ENCODE peak calls at places on chromosomes 16 and 17, in ten cellular contexts. S is tibial artery; C is upper lobe of right lung; V is AG04449; A is CD8-positive, alpha-beta memory T cell; F is AG04450; W is pancreas; N is choroid plexus epithelial cell; U is mesenchymal stem cell; M is endodermal cell. L is an unnamed sample.

GRCh38 chr17:17358060-17358751 is 55.0 kb downstream of the NT5M start:
- DNase-seq in S (no peak), C (peak), V (no peak), A (no peak), F (no peak), W (no peak), N (no peak), U (no peak), M (peak), L (no peak)

GRCh38 chr16:70638814-70639792 is 7.3 kb upstream of the IL34 start:
- DNase-seq in S (no peak), C (no peak), V (no peak), A (no peak), F (peak), W (no peak), N (peak), U (peak), M (peak), L (peak)

GRCh38 chr16:58678716-58679115 is 5.9 kb downstream of the SLC38A7 start:
- DNase-seq in S (no peak), C (no peak), V (no peak), A (no peak), F (no peak), W (no peak), N (no peak), U (no peak), M (no peak), L (no peak)

GRCh38 chr16:22787456-22788189 is 26.3 kb upstream of the HS3ST2 start:
- DNase-seq in S (no peak), C (no peak), V (peak), A (no peak), F (no peak), W (no peak), N (no peak), U (no peak), M (no peak), L (peak)

GRCh38 chr17:27473748-27474609 is 17.7 kb downstream of the KSR1 start:
- DNase-seq in S (no peak), C (peak), V (no peak), A (peak), F (no peak), W (no peak), N (peak), U (peak), M (no peak), L (no peak)

GRCh38 chr16:10982430-10983174 is 38.2 kb downstream of the CLEC16A start:
- DNase-seq in S (peak), C (no peak), V (no peak), A (no peak), F (no peak), W (no peak), N (no peak), U (peak), M (no peak), L (no peak)

GRCh38 chr17:63455417-63455816 is 9.3 kb upstream of the CYB561 start:
- DNase-seq in S (no peak), C (no peak), V (no peak), A (no peak), F (no peak), W (no peak), N (no peak), U (no peak), M (no peak), L (no peak)

GRCh38 chr16:62068747-62069146 is 32.5 kb upstream of the CDH8 start:
- DNase-seq in S (no peak), C (no peak), V (no peak), A (no peak), F (no peak), W (no peak), N (no peak), U (no peak), M (peak), L (no peak)

GRCh38 chr16:1917665-1918111 is 527 bp downstream of the HS3ST6 start:
- DNase-seq in S (no peak), C (peak), V (no peak), A (no peak), F (no peak), W (peak), N (no peak), U (no peak), M (no peak), L (no peak)

GRCh38 chr16:12375341-12375740 is 398.8 kb downstream of the SNX29 start:
- DNase-seq in S (peak), C (no peak), V (no peak), A (no peak), F (no peak), W (no peak), N (no peak), U (no peak), M (no peak), L (no peak)

GRCh38 chr17:49495842-49496182 is 719 bp downstream of the NGFR start:
- DNase-seq in S (no peak), C (no peak), V (no peak), A (no peak), F (no peak), W (no peak), N (no peak), U (no peak), M (peak), L (no peak)

GRCh38 chr17:45231481-45232116 is 9.9 kb downstream of the FMNL1 start:
- DNase-seq in S (no peak), C (no peak), V (no peak), A (no peak), F (no peak), W (peak), N (peak), U (no peak), M (peak), L (no peak)

GRCh38 chr16:77093999-77094398 is 97.0 kb upstream of the MON1B start:
- DNase-seq in S (no peak), C (no peak), V (no peak), A (no peak), F (no peak), W (no peak), N (no peak), U (no peak), M (no peak), L (no peak)

GRCh38 chr17:76166168-76166567 is 25.1 kb upstream of the FOXJ1 start:
- DNase-seq in S (no peak), C (no peak), V (no peak), A (no peak), F (no peak), W (no peak), N (no peak), U (no peak), M (no peak), L (peak)

GRCh38 chr17:3697157-3697515 is 1.2 kb upstream of the P2RX5 start:
- DNase-seq in S (no peak), C (no peak), V (no peak), A (no peak), F (no peak), W (no peak), N (no peak), U (no peak), M (no peak), L (no peak)

GRCh38 chr16:71297252-71297651 is 8.1 kb upstream of the CMTR2 start:
- DNase-seq in S (no peak), C (no peak), V (no peak), A (no peak), F (no peak), W (no peak), N (no peak), U (no peak), M (no peak), L (no peak)

GRCh38 chr17:45981306-45981705 is 17.7 kb upstream of the STH start:
- DNase-seq in S (no peak), C (no peak), V (no peak), A (no peak), F (no peak), W (no peak), N (no peak), U (no peak), M (no peak), L (no peak)

GRCh38 chr16:17970816-17971291 is 365.7 kb downstream of the NPIPA8 start:
- DNase-seq in S (peak), C (no peak), V (no peak), A (no peak), F (no peak), W (no peak), N (no peak), U (no peak), M (no peak), L (no peak)

GRCh38 chr17:76188213-76189060 is 47.4 kb upstream of the FOXJ1 start:
- DNase-seq in S (no peak), C (no peak), V (no peak), A (no peak), F (no peak), W (no peak), N (no peak), U (peak), M (no peak), L (no peak)

GRCh38 chr16:75074920-75075687 is 41.5 kb downstream of the LDHD start:
- DNase-seq in S (no peak), C (no peak), V (no peak), A (peak), F (no peak), W (no peak), N (peak), U (no peak), M (no peak), L (no peak)

GRCh38 chr17:42895185-42895555 is 5.4 kb upstream of the G6PC1 start:
- DNase-seq in S (peak), C (peak), V (peak), A (no peak), F (peak), W (peak), N (peak), U (peak), M (no peak), L (peak)

GRCh38 chr17:81993726-81994592 is 16.5 kb downstream of the ASPSCR1 start:
- DNase-seq in S (no peak), C (no peak), V (no peak), A (no peak), F (no peak), W (peak), N (no peak), U (no peak), M (no peak), L (no peak)

GRCh38 chr16:11586375-11586855 is 304 bp downstream of the LITAF start:
- DNase-seq in S (no peak), C (no peak), V (no peak), A (no peak), F (no peak), W (peak), N (no peak), U (no peak), M (no peak), L (no peak)

GRCh38 chr16:61829631-61830030 is 206.6 kb downstream of the CDH8 start:
- DNase-seq in S (no peak), C (no peak), V (no peak), A (no peak), F (no peak), W (no peak), N (no peak), U (no peak), M (no peak), L (peak)

GRCh38 chr17:40557531-40558299 is 7.6 kb downstream of the CCR7 start:
- DNase-seq in S (no peak), C (peak), V (no peak), A (no peak), F (no peak), W (peak), N (no peak), U (no peak), M (peak), L (no peak)

GRCh38 chr16:89031715-89032659 is 55.0 kb upstream of the CBFA2T3 start:
- DNase-seq in S (peak), C (no peak), V (no peak), A (peak), F (no peak), W (no peak), N (no peak), U (no peak), M (no peak), L (no peak)

GRCh38 chr17:50209472-50210248 is 8.2 kb upstream of the COL1A1 start:
- DNase-seq in S (peak), C (peak), V (peak), A (no peak), F (peak), W (peak), N (peak), U (peak), M (peak), L (peak)

GRCh38 chr17:45867702-45868101 is 23.0 kb downstream of the SPPL2C start:
- DNase-seq in S (no peak), C (no peak), V (no peak), A (no peak), F (no peak), W (no peak), N (peak), U (no peak), M (peak), L (no peak)

GRCh38 chr17:46154151-46154816 is 38.9 kb downstream of the KANSL1 start:
- DNase-seq in S (no peak), C (no peak), V (no peak), A (no peak), F (no peak), W (no peak), N (no peak), U (peak), M (no peak), L (peak)

DNA sequence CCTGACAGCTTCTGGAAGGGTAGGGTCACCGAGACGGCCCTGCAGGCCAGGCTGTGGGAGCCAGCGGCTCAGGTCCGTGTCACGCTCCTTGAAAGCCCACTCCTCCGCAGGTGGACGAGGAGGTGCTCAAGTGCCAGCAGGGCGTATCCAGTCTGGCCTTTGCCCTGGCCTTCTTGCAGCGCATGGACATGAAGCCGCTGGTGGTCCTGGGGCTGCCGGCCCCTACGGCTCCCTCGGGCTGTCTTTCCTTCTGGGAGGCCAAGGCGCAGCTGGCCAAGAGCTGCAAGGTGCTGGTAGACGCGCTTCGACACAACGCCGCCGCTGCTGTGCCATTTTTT is 1.1 kb downstream of the NAGS start:
- DNase-seq in S (no peak), C (no peak), V (no peak), A (no peak), F (no peak), W (peak), N (no peak), U (no peak), M (no peak), L (no peak)
- H3K4me3 ChIP-seq in S (no peak), C (peak), V (peak), A (peak), F (no peak), W (peak), N (peak), U (peak), M (peak), L (peak)

DNA sequence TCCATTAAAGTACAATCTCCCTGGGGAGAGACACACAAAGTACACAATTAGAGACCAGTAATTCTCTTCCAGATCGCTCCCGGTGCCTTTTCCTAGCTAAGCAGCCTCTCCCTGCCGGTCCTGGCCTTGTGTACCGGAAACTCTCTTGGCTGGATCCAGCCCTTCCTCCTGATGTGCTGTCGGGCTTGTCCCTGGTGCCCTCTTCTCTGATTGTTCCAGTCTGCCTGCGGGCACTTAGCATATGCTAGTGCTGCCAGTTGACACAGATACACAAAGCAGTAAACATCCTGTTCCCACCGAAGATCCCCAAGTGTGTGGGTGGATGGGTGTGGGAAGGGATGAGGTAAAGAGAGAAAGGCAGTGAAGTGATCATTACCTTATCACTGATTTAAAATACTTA is 9.7 kb downstream of the HS3ST3B1 start:
- DNase-seq in S (no peak), C (no peak), V (no peak), A (no peak), F (no peak), W (no peak), N (no peak), U (no peak), M (no peak), L (no peak)
- H3K4me3 ChIP-seq in S (no peak), C (no peak), V (no peak), A (no peak), F (no peak), W (no peak), N (peak), U (peak), M (no peak), L (no peak)

GRCh38 chr17:78771758-78772382 is 10.2 kb downstream of the CYTH1 start:
- DNase-seq in S (no peak), C (no peak), V (no peak), A (no peak), F (no peak), W (no peak), N (no peak), U (no peak), M (no peak), L (no peak)

GRCh38 chr17:78766225-78766624 is 15.8 kb downstream of the CYTH1 start:
- DNase-seq in S (no peak), C (no peak), V (no peak), A (no peak), F (no peak), W (no peak), N (no peak), U (no peak), M (no peak), L (no peak)

GRCh38 chr17:78767806-78768205 is 14.3 kb downstream of the CYTH1 start:
- DNase-seq in S (no peak), C (no peak), V (no peak), A (no peak), F (no peak), W (no peak), N (peak), U (no peak), M (no peak), L (no peak)

GRCh38 chr17:78766743-78767294 is 15.3 kb downstream of the CYTH1 start:
- DNase-seq in S (no peak), C (no peak), V (no peak), A (no peak), F (no peak), W (no peak), N (no peak), U (no peak), M (no peak), L (no peak)

DNA sequence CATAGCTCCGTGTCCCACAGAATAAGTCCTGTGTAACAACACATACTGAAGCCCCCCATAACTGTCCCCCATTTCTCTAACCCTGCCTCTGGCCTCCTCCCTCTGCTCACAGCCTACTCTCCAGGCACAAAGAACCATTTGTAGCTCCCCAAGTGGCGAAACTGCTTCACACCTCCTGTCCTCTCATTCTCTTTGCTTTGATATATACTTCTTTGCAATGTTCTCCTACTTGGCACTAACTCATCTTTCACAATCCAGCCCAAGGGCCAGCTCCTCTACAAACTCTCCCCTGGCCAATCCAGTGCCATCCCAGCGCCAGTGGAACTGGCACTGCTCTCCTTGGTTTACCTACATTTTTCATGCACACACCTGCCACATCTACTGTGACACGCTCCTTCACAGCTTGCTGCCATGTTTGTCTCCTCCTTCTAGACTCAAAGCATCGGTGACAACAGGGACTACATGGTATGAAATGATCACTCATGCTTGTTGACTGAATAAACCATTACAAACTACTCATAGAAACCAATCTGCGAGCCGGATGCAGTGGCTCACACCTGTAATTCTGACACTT is 12.8 kb downstream of the CYTH1 start:
- DNase-seq in S (no peak), C (no peak), V (no peak), A (no peak), F (no peak), W (no peak), N (no peak), U (no peak), M (peak), L (no peak)
- H3K4me3 ChIP-seq in S (no peak), C (no peak), V (no peak), A (peak), F (no peak), W (no peak), N (no peak), U (no peak), M (no peak), L (no peak)

DNA sequence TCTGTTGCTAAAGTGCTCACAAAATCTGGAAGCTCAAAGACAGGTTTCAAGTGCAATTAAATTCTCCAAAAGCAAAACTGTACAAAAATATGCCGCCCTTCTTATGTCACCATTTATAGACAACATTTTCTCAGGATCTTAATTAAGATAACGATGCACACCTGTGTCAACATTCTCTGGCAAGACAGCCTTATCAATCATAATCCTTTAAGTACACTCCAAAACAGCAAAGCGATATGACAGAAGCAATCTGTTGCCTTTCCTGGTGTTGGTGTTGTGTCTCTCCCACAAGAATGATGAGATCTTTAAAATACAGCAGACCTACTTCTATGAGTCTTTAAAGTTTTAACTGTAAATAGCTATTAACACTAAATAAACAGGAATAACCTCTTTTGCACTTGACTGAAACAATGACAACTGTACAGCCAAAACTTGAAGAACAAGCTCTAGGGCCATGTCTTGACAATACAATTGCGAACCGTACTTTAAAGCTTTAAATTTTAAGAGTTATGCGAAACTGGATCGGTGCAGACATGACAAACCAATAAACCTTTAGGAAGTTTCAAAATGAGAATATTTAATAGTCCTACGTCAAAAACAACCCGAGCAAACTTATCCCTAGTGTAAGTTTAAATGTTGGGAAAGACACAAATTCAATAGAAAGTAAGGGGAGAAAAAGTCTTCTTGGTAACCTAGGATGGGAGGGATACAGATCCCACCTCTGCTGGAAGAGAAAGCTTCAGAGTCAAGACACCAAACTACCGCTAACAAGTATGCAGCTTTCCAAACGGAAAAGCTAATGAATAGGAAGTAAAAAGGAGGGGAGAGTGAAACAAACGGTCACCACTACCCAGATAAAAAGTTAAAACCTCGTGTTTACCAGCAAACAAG is 3.3 kb upstream of the IRX5 start:
- DNase-seq in S (no peak), C (no peak), V (no peak), A (no peak), F (no peak), W (no peak), N (no peak), U (no peak), M (no peak), L (peak)
- H3K4me3 ChIP-seq in S (peak), C (peak), V (peak), A (peak), F (peak), W (peak), N (peak), U (peak), M (peak), L (peak)

GRCh38 chr17:2393954-2394749 is 6.7 kb downstream of the MNT start:
- DNase-seq in S (no peak), C (peak), V (no peak), A (no peak), F (no peak), W (peak), N (no peak), U (peak), M (peak), L (no peak)
- H3K4me3 ChIP-seq in S (peak), C (peak), V (peak), A (no peak), F (peak), W (peak), N (peak), U (peak), M (no peak), L (peak)

GRCh38 chr16:183005-183404 is 2.7 kb downstream of the HBQ1 start:
- DNase-seq in S (no peak), C (no peak), V (no peak), A (no peak), F (no peak), W (peak), N (no peak), U (no peak), M (no peak), L (no peak)

GRCh38 chr16:181668-182021 is 1.4 kb downstream of the HBQ1 start:
- DNase-seq in S (no peak), C (no peak), V (no peak), A (no peak), F (no peak), W (no peak), N (peak), U (peak), M (no peak), L (peak)

GRCh38 chr16:179431-179830 is 828 bp upstream of the HBQ1 start:
- DNase-seq in S (no peak), C (no peak), V (no peak), A (no peak), F (no peak), W (no peak), N (no peak), U (no peak), M (no peak), L (no peak)

GRCh38 chr16:180101-180920 is at the start of gene HBQ1:
- DNase-seq in S (no peak), C (no peak), V (no peak), A (peak), F (no peak), W (peak), N (peak), U (peak), M (peak), L (peak)

GRCh38 chr16:180921-181667 is 835 bp downstream of the HBQ1 start:
- DNase-seq in S (peak), C (peak), V (no peak), A (peak), F (no peak), W (peak), N (peak), U (peak), M (peak), L (peak)
- H3K4me3 ChIP-seq in S (peak), C (peak), V (peak), A (peak), F (peak), W (no peak), N (peak), U (peak), M (peak), L (peak)

GRCh38 chr17:14308965-14309879 is 8.3 kb downstream of the HS3ST3B1 start:
- DNase-seq in S (peak), C (peak), V (peak), A (peak), F (peak), W (peak), N (peak), U (peak), M (peak), L (peak)
- H3K4me3 ChIP-seq in S (peak), C (peak), V (peak), A (peak), F (peak), W (peak), N (peak), U (peak), M (peak), L (peak)

L was measured in astrocyte of the spinal cord.